ENCODE peak calls at places on chromosomes 3 and 15, in nine cellular contexts. R is posterior cingulate gyrus, H is ecto neural progenitor cell, G is hepatic stellate cell, D is EH, F is activated T-cell treated with anti-CD3 and anti-CD28 coated beads for 24 hours, T is GM12892, K is ELR, A is fibroblast of the aortic adventitia. P is an unnamed sample.
A peak's percentile ranks its signal among the peaks of the same experiment; 100 is the strongest.

GRCh38 chr3:131107637-131108433 is 81.2 kb downstream of the NEK11 start:
- DNase-seq in R (no peak), H (no peak), G (no peak), D (peak; percentile 65), F (no peak), T (no peak), K (peak; percentile 28), A (no peak), P (no peak)

GRCh38 chr3:126911162-126912026 is 71.5 kb upstream of the PLXNA1 start:
- DNase-seq in R (no peak), H (no peak), G (peak; percentile 66), D (peak; percentile 97), F (peak; percentile 55), T (peak; percentile 74), K (peak; percentile 100), A (peak; percentile 93), P (peak; percentile 65)

GRCh38 chr3:72938471-72939265 is 50.8 kb downstream of the GXYLT2 start:
- DNase-seq in R (no peak), H (no peak), G (peak; percentile 76), D (peak; percentile 94), F (no peak), T (peak; percentile 29), K (peak; percentile 75), A (peak; percentile 100), P (peak; percentile 30)

GRCh38 chr15:80779658-80780415 is 667 bp downstream of the CEMIP start:
- DNase-seq in R (peak; percentile 86), H (peak; percentile 55), G (peak; percentile 53), D (peak; percentile 66), F (no peak), T (no peak), K (peak; percentile 67), A (peak; percentile 49), P (no peak)

GRCh38 chr3:151226088-151226563 is 23.1 kb upstream of the GPR171 start:
- DNase-seq in R (no peak), H (no peak), G (peak; percentile 31), D (peak; percentile 84), F (no peak), T (no peak), K (peak; percentile 89), A (peak; percentile 88), P (no peak)

GRCh38 chr3:37492977-37493471 is 318.6 kb upstream of the LRRFIP2 start:
- DNase-seq in R (no peak), H (no peak), G (no peak), D (peak; percentile 46), F (no peak), T (no peak), K (no peak), A (peak; percentile 30), P (no peak)

GRCh38 chr3:90091557-90091956 is 984.1 kb downstream of the EPHA3 start:
- DNase-seq in R (peak; percentile 69), H (peak; percentile 49), G (peak; percentile 16), D (no peak), F (no peak), T (no peak), K (peak; percentile 14), A (peak; percentile 43), P (no peak)

GRCh38 chr3:112776000-112776399 is 70.7 kb downstream of the CD200R1L start:
- DNase-seq in R (no peak), H (no peak), G (no peak), D (peak; percentile 53), F (no peak), T (no peak), K (peak; percentile 83), A (peak; percentile 51), P (no peak)

GRCh38 chr3:195522254-195523023 is 20.7 kb downstream of the PPP1R2 start:
- DNase-seq in R (no peak), H (no peak), G (no peak), D (peak; percentile 50), F (no peak), T (no peak), K (peak; percentile 60), A (peak; percentile 68), P (no peak)

GRCh38 chr15:45391746-45392711 is 13.7 kb upstream of the GATM start:
- DNase-seq in R (no peak), H (no peak), G (no peak), D (no peak), F (no peak), T (peak; percentile 27), K (no peak), A (no peak), P (no peak)

GRCh38 chr15:42253300-42253699 is 19.7 kb upstream of the GANC start:
- DNase-seq in R (no peak), H (no peak), G (no peak), D (no peak), F (no peak), T (no peak), K (no peak), A (no peak), P (no peak)

GRCh38 chr3:122560680-122561079 is 3.4 kb downstream of the PARP9 start:
- DNase-seq in R (no peak), H (no peak), G (peak; percentile 53), D (peak; percentile 63), F (peak; percentile 52), T (peak; percentile 28), K (peak; percentile 77), A (peak; percentile 77), P (no peak)

GRCh38 chr3:38460377-38461085 is 6.8 kb downstream of the ACVR2B start:
- DNase-seq in R (no peak), H (no peak), G (no peak), D (no peak), F (no peak), T (no peak), K (no peak), A (no peak), P (no peak)

GRCh38 chr3:136149569-136150136 is 46.5 kb downstream of the MSL2 start:
- DNase-seq in R (no peak), H (no peak), G (no peak), D (peak; percentile 74), F (no peak), T (no peak), K (peak; percentile 67), A (peak; percentile 39), P (no peak)

GRCh38 chr15:65089206-65089824 is 12.8 kb downstream of the KBTBD13 start:
- DNase-seq in R (no peak), H (no peak), G (no peak), D (no peak), F (no peak), T (no peak), K (no peak), A (no peak), P (no peak)

GRCh38 chr15:91541286-91541685 is 312.2 kb upstream of the SLCO3A1 start:
- DNase-seq in R (no peak), H (no peak), G (no peak), D (no peak), F (no peak), T (no peak), K (no peak), A (peak; percentile 35), P (no peak)

GRCh38 chr15:101314301-101314700 is 19.3 kb upstream of the SNRPA1 start:
- DNase-seq in R (peak; percentile 31), H (no peak), G (no peak), D (no peak), F (no peak), T (no peak), K (no peak), A (no peak), P (no peak)

GRCh38 chr3:18902081-18902793 is 246.1 kb upstream of the KCNH8 start:
- DNase-seq in R (no peak), H (no peak), G (no peak), D (no peak), F (no peak), T (no peak), K (no peak), A (no peak), P (no peak)

GRCh38 chr15:85108136-85108535 is 126.5 kb downstream of the PDE8A start:
- DNase-seq in R (no peak), H (no peak), G (no peak), D (no peak), F (no peak), T (no peak), K (no peak), A (no peak), P (no peak)

GRCh38 chr3:61810953-61811497 is 249.7 kb downstream of the PTPRG start:
- DNase-seq in R (no peak), H (no peak), G (no peak), D (no peak), F (no peak), T (no peak), K (no peak), A (no peak), P (no peak)

GRCh38 chr15:41955807-41956525 is 16.4 kb downstream of the EHD4 start:
- DNase-seq in R (no peak), H (no peak), G (no peak), D (no peak), F (no peak), T (no peak), K (no peak), A (no peak), P (no peak)

GRCh38 chr15:99976811-99977271 is 243.6 kb upstream of the LYSMD4 start:
- DNase-seq in R (peak; percentile 55), H (no peak), G (peak; percentile 35), D (no peak), F (no peak), T (no peak), K (peak; percentile 16), A (peak; percentile 9), P (no peak)

GRCh38 chr3:149727676-149728075 is 24.6 kb downstream of the COMMD2 start:
- DNase-seq in R (no peak), H (no peak), G (no peak), D (no peak), F (no peak), T (no peak), K (no peak), A (no peak), P (no peak)

GRCh38 chr3:173501941-173502489 is 104.5 kb downstream of the NLGN1 start:
- DNase-seq in R (no peak), H (no peak), G (no peak), D (peak; percentile 51), F (no peak), T (no peak), K (no peak), A (peak; percentile 2), P (no peak)

GRCh38 chr15:59200560-59200959 is 6.1 kb upstream of the LDHAL6B start:
- DNase-seq in R (no peak), H (no peak), G (no peak), D (peak; percentile 58), F (no peak), T (no peak), K (peak; percentile 84), A (peak; percentile 26), P (no peak)

GRCh38 chr3:188947983-188948657 is 223.7 kb upstream of the TPRG1 start:
- DNase-seq in R (peak; percentile 91), H (no peak), G (peak; percentile 84), D (peak; percentile 95), F (no peak), T (no peak), K (peak; percentile 84), A (peak; percentile 98), P (no peak)

GRCh38 chr3:127690106-127690505 is 17.4 kb downstream of the ABTB1 start:
- DNase-seq in R (peak; percentile 85), H (no peak), G (peak; percentile 83), D (peak; percentile 86), F (no peak), T (no peak), K (peak; percentile 74), A (peak; percentile 81), P (no peak)

GRCh38 chr3:188631291-188632010 is 477.5 kb downstream of the LPP start:
- DNase-seq in R (no peak), H (no peak), G (peak; percentile 38), D (peak; percentile 92), F (no peak), T (no peak), K (peak; percentile 97), A (peak; percentile 58), P (no peak)

GRCh38 chr3:97970131-97970530 is 2.1 kb downstream of the RIOX2 start:
- DNase-seq in R (no peak), H (no peak), G (no peak), D (peak; percentile 11), F (no peak), T (no peak), K (no peak), A (peak; percentile 22), P (no peak)

GRCh38 chr15:66165856-66166255 is 87.7 kb downstream of the MEGF11 start:
- DNase-seq in R (peak; percentile 38), H (no peak), G (no peak), D (no peak), F (no peak), T (no peak), K (no peak), A (no peak), P (no peak)

GRCh38 chr15:80635953-80636352 is 59.2 kb upstream of the ABHD17C start:
- DNase-seq in R (no peak), H (no peak), G (no peak), D (no peak), F (no peak), T (no peak), K (no peak), A (peak; percentile 70), P (no peak)

P was measured in GM12891.